ENCODE peak calls at places on chromosomes 12 and 14, in five cellular contexts. A is stimulated activated naive B cell treated with anti-CD40 and anti-IgM and Interleukin-4, amounts not matched to agents 10 μg/mL and 1 μg/mL and 100 μg/mL, for 72 hours; Z is AML-193; S is GM12892; U is stimulated activated CD8-positive, alpha-beta memory T cell treated with anti-CD3 and anti-CD28 coated beads, Interleukin-15, amount 100 ng/mL, for 48 hours. J is an unnamed sample.

GRCh38 chr12:6215932-6216494 is 15.8 kb downstream of the CD9 start:
- DNase-seq in A (no peak), Z (no peak), S (no peak), U (no peak), J (peak)

GRCh38 chr12:120121766-120122293 is 5.3 kb upstream of the RAB35 start:
- DNase-seq in A (no peak), Z (no peak), S (no peak), U (no peak), J (no peak)

GRCh38 chr14:99262977-99263448 is 9.0 kb downstream of the BCL11B start:
- DNase-seq in A (no peak), Z (no peak), S (no peak), U (no peak), J (no peak)

GRCh38 chr12:52771088-52771487 is 6.1 kb downstream of the KRT76 start:
- DNase-seq in A (no peak), Z (no peak), S (no peak), U (no peak), J (no peak)

GRCh38 chr12:28742791-28743190 is 406.3 kb upstream of the FAR2 start:
- DNase-seq in A (no peak), Z (no peak), S (no peak), U (no peak), J (no peak)

GRCh38 chr14:33404054-33404453 is 465.4 kb downstream of the NPAS3 start:
- DNase-seq in A (no peak), Z (no peak), S (no peak), U (no peak), J (peak)

GRCh38 chr12:54413284-54414190 is 5.5 kb downstream of the ITGA5 start:
- DNase-seq in A (peak), Z (peak), S (no peak), U (peak), J (peak)

GRCh38 chr12:57106021-57106708 is 5.0 kb downstream of the STAT6 start:
- DNase-seq in A (no peak), Z (no peak), S (no peak), U (no peak), J (no peak)

GRCh38 chr12:25491396-25491948 is 61.6 kb downstream of the LMNTD1 start:
- DNase-seq in A (no peak), Z (no peak), S (no peak), U (no peak), J (no peak)

GRCh38 chr14:101496779-101497420 is 64.4 kb upstream of the DIO3 start:
- DNase-seq in A (no peak), Z (no peak), S (no peak), U (no peak), J (no peak)

GRCh38 chr12:52628111-52628507 is 9.8 kb upstream of the KRT73 start:
- DNase-seq in A (no peak), Z (no peak), S (no peak), U (no peak), J (no peak)

GRCh38 chr14:102848830-102849521 is 71.7 kb downstream of the TRAF3 start:
- DNase-seq in A (no peak), Z (no peak), S (no peak), U (no peak), J (no peak)

GRCh38 chr14:101028971-101029667 is 125.6 kb upstream of the RTL1 start:
- DNase-seq in A (no peak), Z (no peak), S (no peak), U (no peak), J (no peak)

GRCh38 chr14:105783707-105784106 is 257.3 kb downstream of the TMEM121 start:
- DNase-seq in A (no peak), Z (no peak), S (no peak), U (no peak), J (no peak)

GRCh38 chr12:12024958-12025682 is 45.6 kb upstream of the BCL2L14 start:
- DNase-seq in A (peak), Z (no peak), S (no peak), U (no peak), J (no peak)

GRCh38 chr12:2409656-2410265 is 357.0 kb downstream of the CACNA1C start:
- DNase-seq in A (no peak), Z (no peak), S (no peak), U (no peak), J (no peak)

GRCh38 chr12:121787063-121787774 is 6.3 kb downstream of the RHOF start:
- DNase-seq in A (no peak), Z (no peak), S (no peak), U (no peak), J (no peak)

GRCh38 chr14:95609398-95609990 is 74.6 kb downstream of the GLRX5 start:
- DNase-seq in A (peak), Z (no peak), S (no peak), U (no peak), J (peak)

J was measured in fibroblast of pulmonary artery.